ENCODE peak calls at places on chromosomes 2 and 18, in six cellular contexts. J, H, X, F, V and R are unnamed samples.
A peak's percentile ranks its signal among the peaks of the same experiment; 100 is the strongest.

GRCh38 chr2:144511222-144511855 is 8.6 kb downstream of the ZEB2 start:
- DNase-seq in X (no peak), J (no peak), H (no peak), F (no peak), V (no peak), R (no peak)

GRCh38 chr18:11040823-11041712 is 108.3 kb downstream of the PIEZO2 start:
- DNase-seq in X (no peak), H (peak; percentile 13), F (no peak), J (peak; percentile 26), V (no peak), R (peak; percentile 23)

GRCh38 chr2:177740718-177741117 is 331.9 kb downstream of the PDE11A start:
- DNase-seq in X (no peak), V (no peak), F (no peak), H (no peak), J (no peak), R (no peak)

GRCh38 chr2:151857650-151858049 is 29.4 kb upstream of the ARL5A start:
- DNase-seq in F (no peak), H (no peak), J (no peak), X (no peak), V (no peak), R (no peak)

GRCh38 chr2:33412920-33413319 is 63.5 kb upstream of the RASGRP3 start:
- DNase-seq in J (no peak), H (peak; percentile 55), F (no peak), X (no peak), V (no peak), R (no peak)

GRCh38 chr18:8717011-8717770 is 11.8 kb downstream of the MTCL1 start:
- DNase-seq in X (no peak), J (no peak), V (no peak), F (no peak), H (no peak), R (no peak)

GRCh38 chr2:232931636-232932035 is 61.6 kb downstream of the SNORC start:
- DNase-seq in X (no peak), J (no peak), H (no peak), F (no peak), V (no peak), R (no peak)

GRCh38 chr2:74671479-74671878 is 17.4 kb downstream of the SEMA4F start:
- DNase-seq in J (no peak), H (no peak), F (no peak), V (no peak), X (no peak), R (no peak)

GRCh38 chr2:157327200-157327599 is 1.6 kb upstream of the ERMN start:
- DNase-seq in H (no peak), F (no peak), X (no peak), V (no peak), J (no peak), R (no peak)

GRCh38 chr2:241912021-241912555 is 42.6 kb downstream of the RTP5 start:
- DNase-seq in J (no peak), F (no peak), V (no peak), X (peak; percentile 10), H (no peak), R (no peak)

GRCh38 chr2:48529189-48529588 is 765 bp upstream of the STON1 start:
- DNase-seq in X (no peak), V (no peak), J (no peak), H (no peak), F (peak; percentile 88), R (no peak)

GRCh38 chr2:119823734-119824334 is 64.1 kb downstream of the PTPN4 start:
- DNase-seq in J (no peak), H (peak; percentile 31), F (no peak), V (no peak), X (no peak), R (no peak)

GRCh38 chr2:74845217-74845751 is 11.4 kb downstream of the HK2 start:
- DNase-seq in H (peak; percentile 55), F (peak; percentile 82), X (peak; percentile 93), V (no peak), J (peak; percentile 88), R (peak; percentile 41)

GRCh38 chr2:149005471-149006077 is 32.9 kb upstream of the LYPD6B start:
- DNase-seq in J (no peak), F (no peak), X (no peak), V (no peak), H (no peak), R (no peak)

GRCh38 chr2:63425079-63425416 is 163.2 kb downstream of the WDPCP start:
- DNase-seq in F (no peak), J (no peak), H (no peak), X (no peak), V (no peak), R (no peak)

GRCh38 chr18:35352283-35352682 is 8.1 kb upstream of the ZNF24 start:
- DNase-seq in X (no peak), J (no peak), V (no peak), H (no peak), F (no peak), R (no peak)

DNA sequence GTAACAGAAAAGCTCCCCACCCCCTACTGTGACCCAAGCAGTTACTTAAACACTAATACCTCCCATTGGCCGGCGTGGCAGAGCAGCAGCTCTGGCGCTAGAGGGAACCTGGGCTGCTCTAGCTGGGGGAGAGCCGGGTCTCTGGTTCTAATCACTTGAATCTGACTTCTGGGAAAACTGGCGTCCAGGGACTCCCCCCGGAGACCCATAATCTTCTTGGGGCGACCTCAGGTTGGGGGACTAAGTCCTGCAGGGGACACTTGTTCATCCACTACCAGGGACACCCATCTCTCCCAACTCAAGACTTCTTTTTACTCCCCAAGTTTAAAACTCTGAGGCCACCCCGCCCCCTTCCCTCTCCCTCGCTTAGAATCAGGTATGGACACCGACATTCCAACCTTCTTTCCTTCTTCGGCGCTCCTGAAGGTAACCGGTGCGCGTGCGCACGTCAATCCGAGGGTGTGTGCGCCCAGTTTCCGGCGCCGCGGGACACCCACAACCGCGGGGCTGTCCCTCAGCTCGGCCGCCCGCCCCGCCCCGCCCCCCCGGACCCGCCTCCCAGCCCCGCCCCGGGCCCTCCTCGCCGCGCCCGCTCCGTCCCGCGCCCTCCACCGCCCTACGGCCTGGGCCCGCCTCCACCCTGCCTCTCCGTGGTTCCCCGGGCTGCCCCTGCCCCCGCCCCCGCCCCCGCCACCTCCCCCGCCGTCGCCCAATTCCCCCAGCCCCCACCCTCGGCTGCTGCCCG is at the start of gene ERICH2:
- DNase-seq in H (peak; percentile 55), J (peak; percentile 86), F (peak; percentile 88), V (no peak), X (peak; percentile 86), R (peak; percentile 28)
- TF ChIP-seq POLR2A in H (no peak), J (peak; percentile 25), F (no peak), V (no peak), X (no peak), R (peak; percentile 22)

GRCh38 chr2:29317077-29317517 is 201.9 kb downstream of the CLIP4 start:
- DNase-seq in J (peak; percentile 10), V (peak; percentile 82), X (no peak), F (no peak), H (no peak), R (no peak)

GRCh38 chr2:29310665-29311348 is 195.6 kb downstream of the CLIP4 start:
- DNase-seq in X (no peak), J (no peak), V (no peak), H (no peak), F (no peak), R (no peak)

GRCh38 chr2:29311458-29311857 is 196.2 kb downstream of the CLIP4 start:
- DNase-seq in X (no peak), J (no peak), F (no peak), V (no peak), H (no peak), R (no peak)

GRCh38 chr2:29317801-29318485 is 202.7 kb downstream of the CLIP4 start:
- DNase-seq in F (no peak), J (no peak), X (no peak), V (no peak), H (no peak), R (peak; percentile 18)

DNA sequence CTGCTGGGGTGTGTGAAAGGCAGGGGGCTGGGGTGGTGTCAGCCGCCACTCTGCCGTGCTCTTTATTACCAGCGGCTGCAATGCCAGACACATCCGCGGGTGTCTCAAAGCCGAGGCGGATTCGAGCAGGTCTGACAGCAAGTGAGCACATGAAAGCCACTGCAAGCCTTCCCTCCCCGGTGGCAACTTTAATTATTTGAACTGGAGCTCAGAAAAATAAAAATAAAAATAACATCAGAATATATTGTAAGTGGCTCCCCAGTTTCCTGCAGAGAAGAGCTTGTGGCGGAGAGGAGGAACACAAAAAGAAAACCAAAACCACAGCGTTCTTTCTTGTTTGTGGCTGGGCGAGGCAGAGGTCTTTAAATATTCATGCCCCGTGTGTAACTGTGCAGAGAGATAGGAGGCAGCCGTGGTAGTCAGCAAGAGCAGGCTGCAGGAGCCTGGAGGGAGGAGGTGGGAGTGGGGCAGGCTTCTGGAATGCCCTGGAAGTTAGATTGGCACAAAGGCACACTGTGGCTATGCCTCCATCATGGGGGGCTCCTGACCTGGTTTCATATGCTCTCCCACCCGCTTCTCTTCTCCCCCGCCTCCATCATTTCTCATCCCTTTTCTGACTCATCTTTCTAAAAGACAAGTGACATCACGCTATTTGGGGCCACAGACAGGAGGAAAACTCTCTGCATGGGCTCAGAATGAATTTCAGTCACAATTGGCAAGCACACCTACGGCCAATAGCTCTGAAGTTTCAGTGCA is 199.8 kb downstream of the CLIP4 start:
- DNase-seq in X (peak; percentile 55), F (no peak), H (no peak), J (peak; percentile 20), V (peak; percentile 51), R (no peak)
- TF ChIP-seq EP300 in X (no peak), F (no peak), H (no peak), J (no peak), V (no peak), R (no peak)

GRCh38 chr18:3179430-3180089 is 40.2 kb downstream of the MYOM1 start:
- DNase-seq in H (no peak), X (no peak), F (no peak), V (peak; percentile 32), J (no peak), R (no peak)
- TF ChIP-seq POLR2A in H (no peak), X (no peak), F (no peak), V (peak; percentile 61), J (no peak), R (no peak)

GRCh38 chr2:162244559-162245031 is 1.4 kb upstream of the FAP start:
- DNase-seq in V (no peak), H (no peak), X (no peak), J (no peak), F (peak; percentile 78), R (no peak)

GRCh38 chr2:162243305-162243693 is at the start of gene FAP:
- DNase-seq in J (no peak), X (no peak), H (no peak), F (no peak), V (no peak), R (no peak)

GRCh38 chr2:162245051-162245450 is 1.8 kb upstream of the FAP start:
- DNase-seq in H (no peak), V (no peak), J (no peak), F (no peak), X (no peak), R (no peak)

GRCh38 chr2:162242586-162243304 is 500 bp downstream of the FAP start:
- DNase-seq in J (no peak), V (no peak), X (no peak), H (no peak), F (no peak), R (no peak)

GRCh38 chr2:162245737-162246136 is 2.5 kb upstream of the FAP start:
- DNase-seq in X (no peak), V (no peak), F (no peak), H (no peak), J (no peak), R (no peak)
- TF ChIP-seq EP300 in X (no peak), V (no peak), F (no peak), H (no peak), J (no peak), R (no peak)

GRCh38 chr2:219279151-219279915 is at the start of gene DNAJB2:
- DNase-seq in X (peak; percentile 99), J (peak; percentile 99), V (peak; percentile 89), H (peak; percentile 97), F (peak; percentile 100), R (peak; percentile 96)
- TF ChIP-seq POLR2A in X (no peak), J (peak; percentile 89), V (peak; percentile 91), H (peak; percentile 52), F (peak; percentile 56), R (peak; percentile 90)